ENCODE peak calls at places on chromosomes 1 and 21, in six cellular contexts. H, U, I, F, A and W are unnamed samples.

GRCh38 chr1:162951553-162952315 is 90.8 kb upstream of the CCDC190 start:
- DNase-seq in A (no peak), H (no peak), F (no peak), U (no peak), I (no peak), W (no peak)

GRCh38 chr1:29912413-29912812 is 676.1 kb downstream of the PTPRU start:
- DNase-seq in I (no peak), A (no peak), U (peak), F (no peak), H (no peak), W (no peak)

GRCh38 chr1:200275415-200275814 is 134.4 kb downstream of the ZNF281 start:
- DNase-seq in U (no peak), A (no peak), H (no peak), F (no peak), I (no peak), W (no peak)

GRCh38 chr21:34967509-34968289 is 81.4 kb downstream of the RUNX1 start:
- DNase-seq in I (no peak), A (no peak), H (no peak), F (no peak), U (no peak), W (no peak)

GRCh38 chr1:161033751-161034150 is 5.0 kb downstream of the TSTD1 start:
- DNase-seq in A (no peak), I (no peak), F (no peak), H (no peak), U (no peak), W (no peak)

GRCh38 chr1:56509713-56510641 is 69.4 kb downstream of the PLPP3 start:
- DNase-seq in U (no peak), F (no peak), I (no peak), H (no peak), A (no peak), W (no peak)

GRCh38 chr1:247407180-247407616 is 8.8 kb upstream of the NLRP3 start:
- DNase-seq in F (peak), A (no peak), U (no peak), I (no peak), H (no peak), W (peak)

GRCh38 chr1:161069731-161070270 is at the start of gene ARHGAP30:
- DNase-seq in H (peak), F (peak), I (no peak), A (no peak), U (no peak), W (no peak)

GRCh38 chr1:241612533-241613505 is 27.4 kb downstream of the CHML start:
- DNase-seq in H (peak), F (no peak), I (no peak), U (peak), A (no peak), W (no peak)

DNA sequence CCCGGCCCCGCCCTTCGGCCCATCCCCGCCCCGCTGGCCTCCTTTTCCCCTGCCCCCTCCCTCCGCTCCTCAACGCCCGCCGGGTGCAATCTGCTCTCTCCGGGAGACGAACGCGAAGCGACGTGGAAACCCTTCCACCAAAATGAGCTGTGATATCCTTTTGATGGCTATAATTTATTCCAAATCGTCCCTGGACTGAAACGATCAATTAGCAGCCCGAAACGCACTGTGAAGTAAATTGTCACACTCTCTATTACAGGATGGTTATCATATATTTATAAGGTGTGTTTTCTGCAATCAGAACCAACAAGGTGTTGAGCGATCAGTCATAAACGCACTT is 134.6 kb upstream of the BARHL2 start:
- DNase-seq in U (no peak), I (no peak), H (no peak), A (no peak), F (no peak), W (no peak)
- H3K4me3 ChIP-seq in U (peak), I (peak), H (peak), A (peak), F (peak), W (no peak)

GRCh38 chr1:39115271-39116110 is 89.0 kb upstream of the MACF1 start:
- DNase-seq in I (no peak), H (no peak), A (no peak), F (no peak), U (no peak), W (no peak)
- TF ChIP-seq POLR2A in I (no peak), H (no peak), A (no peak), F (no peak), U (no peak), W (no peak)

GRCh38 chr21:45830221-45830640 is 151.3 kb upstream of the COL6A1 start:
- DNase-seq in I (no peak), F (no peak), H (no peak), A (no peak), U (no peak), W (peak)
- H3K4me3 ChIP-seq in I (no peak), F (no peak), H (no peak), A (no peak), U (no peak), W (no peak)

GRCh38 chr1:44031051-44031899 is at the start of gene SLC6A9:
- DNase-seq in A (peak), F (peak), H (peak), U (peak), I (peak), W (peak)
- TF ChIP-seq POLR2A in A (no peak), F (no peak), H (no peak), U (no peak), I (no peak), W (no peak)

GRCh38 chr1:165826565-165826964 is 849 bp upstream of the UCK2 start:
- DNase-seq in I (no peak), F (no peak), U (no peak), H (no peak), A (no peak), W (no peak)
- H3K4me3 ChIP-seq in I (no peak), F (peak), U (peak), H (no peak), A (peak), W (no peak)

GRCh38 chr21:29633766-29634165 is 306.0 kb downstream of the GRIK1 start:
- DNase-seq in U (no peak), A (no peak), F (no peak), I (no peak), H (no peak), W (no peak)
- TF ChIP-seq POLR2A in U (no peak), A (no peak), F (no peak), I (no peak), H (no peak), W (no peak)

DNA sequence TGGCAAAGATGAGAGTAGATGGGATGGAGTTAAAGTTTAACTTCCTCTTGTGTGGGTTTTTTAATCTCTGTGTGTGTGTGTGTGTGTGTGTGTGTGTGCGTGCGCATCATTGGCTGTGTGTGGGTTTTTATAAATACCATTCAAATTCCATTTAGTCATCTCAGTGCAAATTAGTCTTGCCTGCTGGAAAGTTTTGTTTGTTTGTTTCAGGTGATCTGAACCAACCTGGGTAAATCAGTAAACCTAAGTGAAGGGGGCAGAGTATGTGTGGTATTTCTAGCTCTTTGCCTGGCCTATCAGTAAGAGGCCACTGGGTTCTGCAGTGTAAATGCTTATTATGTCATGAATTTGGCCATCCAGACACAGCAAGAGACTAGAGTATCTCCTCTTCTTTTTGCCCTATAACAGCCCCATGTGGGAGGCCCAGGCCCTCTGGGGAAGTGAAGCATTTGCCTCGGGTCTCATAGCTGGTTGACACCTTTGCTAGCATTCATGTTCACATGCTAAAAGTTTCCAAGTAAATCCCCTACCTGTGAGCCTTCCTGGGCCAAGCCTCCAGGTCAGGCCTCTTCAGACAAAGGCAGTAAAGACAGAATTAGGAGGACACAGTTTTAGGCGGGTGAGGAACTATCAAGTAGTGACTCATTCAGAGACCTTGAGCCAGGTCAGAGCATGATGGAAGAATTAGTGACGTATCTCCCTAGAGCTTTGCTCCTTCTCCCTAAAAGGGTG is 14.7 kb downstream of the INTS3 start:
- DNase-seq in I (no peak), A (no peak), U (peak), F (no peak), H (no peak), W (no peak)
- H3K4me3 ChIP-seq in I (no peak), A (no peak), U (no peak), F (no peak), H (no peak), W (no peak)

GRCh38 chr1:10432910-10433785 is 2.9 kb downstream of the CENPS start:
- DNase-seq in F (no peak), H (no peak), U (no peak), A (no peak), I (no peak), W (no peak)

GRCh38 chr1:10429868-10430215 is 391 bp upstream of the CENPS start:
- DNase-seq in U (no peak), A (no peak), F (no peak), I (no peak), H (no peak), W (no peak)

GRCh38 chr1:10428956-10429355 is 1.3 kb upstream of the CENPS start:
- DNase-seq in A (no peak), H (no peak), F (no peak), U (no peak), I (no peak), W (no peak)

GRCh38 chr1:10431065-10431730 is 965 bp downstream of the CENPS start:
- DNase-seq in H (no peak), U (no peak), A (no peak), F (no peak), I (no peak), W (no peak)

DNA sequence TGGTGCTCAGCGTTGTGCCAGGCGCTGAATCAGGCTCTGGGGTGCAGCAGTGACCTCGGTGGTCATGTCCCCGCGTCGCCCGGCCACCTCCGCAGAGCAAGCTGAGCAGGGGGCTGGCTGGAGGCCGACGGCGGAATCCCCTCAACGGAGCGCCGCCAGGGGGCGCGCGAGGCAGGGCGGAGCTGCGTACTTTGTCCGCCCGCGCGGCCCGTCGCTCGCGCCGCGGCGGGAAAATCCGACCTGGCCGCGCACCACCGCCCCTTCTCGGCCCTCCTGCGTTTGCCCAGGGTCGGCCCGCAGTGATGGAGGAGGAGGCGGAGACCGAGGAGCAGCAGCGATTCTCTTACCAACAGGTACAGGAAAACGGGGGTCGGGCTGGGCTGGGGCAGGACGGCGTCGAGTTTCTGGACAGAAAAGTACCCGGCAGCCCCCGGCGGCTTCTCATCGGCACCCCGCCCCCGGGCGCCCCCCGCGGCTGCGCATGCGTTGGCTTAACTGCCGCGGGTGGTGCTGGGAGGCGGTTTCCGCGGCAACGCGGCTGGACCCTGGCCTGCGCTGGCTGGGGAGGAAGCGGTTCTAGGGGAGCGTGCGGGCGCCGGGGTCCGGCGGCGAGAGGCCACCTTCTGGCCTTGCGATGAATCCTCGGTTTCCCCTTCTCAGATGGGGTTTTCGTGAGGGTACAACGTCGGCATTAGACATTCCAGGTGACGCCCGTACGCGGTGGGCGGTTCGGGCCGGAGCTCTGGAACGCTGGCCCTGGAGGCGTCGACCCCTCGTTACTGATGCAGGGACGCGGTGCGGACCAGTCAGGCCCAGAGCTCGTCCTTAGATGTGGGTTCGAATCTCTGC is at the start of gene CENPS:
- DNase-seq in I (peak), H (peak), F (peak), U (peak), A (peak), W (peak)
- TF ChIP-seq POLR2A in I (no peak), H (no peak), F (no peak), U (peak), A (no peak), W (no peak)

GRCh38 chr1:235317179-235317578 is 10.8 kb downstream of the ARID4B start:
- DNase-seq in F (no peak), U (no peak), I (no peak), H (no peak), A (no peak), W (no peak)
- H3K4me3 ChIP-seq in F (no peak), U (no peak), I (no peak), H (no peak), A (no peak), W (no peak)